ENCODE peak calls at places on chromosomes 16 and 17, in ten cellular contexts. One of them, this sample, is unnamed.
A peak's percentile ranks its signal among the peaks of the same experiment; 100 is the strongest.

GRCh38 chr17:28860363-28860808 is 5.6 kb downstream of the ERAL1 start:
- DNase-seq in T-cell: no peak
- DNase-seq in hepatic stellate cell: no peak
- DNase-seq in dermis blood vessel endothelial cell: no peak
- DNase-seq in AG10803: no peak
- DNase-seq in hypothalamus: no peak
- DNase-seq in HL-60: no peak
- DNase-seq in activated CD4-positive, alpha-beta T cell treated with anti-CD3 and anti-CD28 coated beads for 4 hours: no peak
- DNase-seq in activated T-cell treated with anti-CD3 and anti-CD28 coated beads, Interleukin-2, amount 50 U/mL, for 72 hours: no peak
- DNase-seq in dorsolateral prefrontal cortex: no peak
- DNase-seq in this sample: no peak

GRCh38 chr17:37787055-37787720 is 42.3 kb upstream of the HNF1B start:
- DNase-seq in T-cell: no peak
- DNase-seq in hepatic stellate cell: no peak
- DNase-seq in dermis blood vessel endothelial cell: no peak
- DNase-seq in AG10803: peak; percentile 36
- DNase-seq in hypothalamus: peak; percentile 13
- DNase-seq in HL-60: no peak
- DNase-seq in activated CD4-positive, alpha-beta T cell treated with anti-CD3 and anti-CD28 coated beads for 4 hours: no peak
- DNase-seq in activated T-cell treated with anti-CD3 and anti-CD28 coated beads, Interleukin-2, amount 50 U/mL, for 72 hours: no peak
- DNase-seq in dorsolateral prefrontal cortex: no peak
- DNase-seq in this sample: no peak

GRCh38 chr17:19448341-19449268 is 37.6 kb downstream of the RNF112 start:
- DNase-seq in T-cell: no peak
- DNase-seq in hepatic stellate cell: peak; percentile 84
- DNase-seq in dermis blood vessel endothelial cell: peak; percentile 88
- DNase-seq in AG10803: peak; percentile 98
- DNase-seq in hypothalamus: no peak
- DNase-seq in HL-60: no peak
- DNase-seq in activated CD4-positive, alpha-beta T cell treated with anti-CD3 and anti-CD28 coated beads for 4 hours: no peak
- DNase-seq in activated T-cell treated with anti-CD3 and anti-CD28 coated beads, Interleukin-2, amount 50 U/mL, for 72 hours: no peak
- DNase-seq in dorsolateral prefrontal cortex: no peak
- DNase-seq in this sample: no peak

GRCh38 chr17:39623356-39623950 is 3.3 kb upstream of the PPP1R1B start:
- DNase-seq in T-cell: peak; percentile 72
- DNase-seq in hepatic stellate cell: peak; percentile 86
- DNase-seq in dermis blood vessel endothelial cell: peak; percentile 83
- DNase-seq in AG10803: peak; percentile 55
- DNase-seq in hypothalamus: peak; percentile 64
- DNase-seq in HL-60: peak; percentile 81
- DNase-seq in activated CD4-positive, alpha-beta T cell treated with anti-CD3 and anti-CD28 coated beads for 4 hours: peak; percentile 76
- DNase-seq in activated T-cell treated with anti-CD3 and anti-CD28 coated beads, Interleukin-2, amount 50 U/mL, for 72 hours: peak; percentile 89
- DNase-seq in dorsolateral prefrontal cortex: peak; percentile 91
- DNase-seq in this sample: peak; percentile 89

GRCh38 chr17:57597531-57598453 is 147.3 kb downstream of the CCDC182 start:
- DNase-seq in T-cell: no peak
- DNase-seq in hepatic stellate cell: peak; percentile 84
- DNase-seq in dermis blood vessel endothelial cell: peak; percentile 82
- DNase-seq in AG10803: peak; percentile 74
- DNase-seq in hypothalamus: peak; percentile 47
- DNase-seq in HL-60: peak; percentile 50
- DNase-seq in activated CD4-positive, alpha-beta T cell treated with anti-CD3 and anti-CD28 coated beads for 4 hours: no peak
- DNase-seq in activated T-cell treated with anti-CD3 and anti-CD28 coated beads, Interleukin-2, amount 50 U/mL, for 72 hours: peak; percentile 15
- DNase-seq in dorsolateral prefrontal cortex: peak; percentile 55
- DNase-seq in this sample: peak; percentile 40

GRCh38 chr16:57801856-57802634 is at the start of gene KIFC3:
- DNase-seq in T-cell: peak; percentile 25
- DNase-seq in hepatic stellate cell: peak; percentile 77
- DNase-seq in dermis blood vessel endothelial cell: peak; percentile 90
- DNase-seq in AG10803: peak; percentile 74
- DNase-seq in hypothalamus: peak; percentile 76
- DNase-seq in HL-60: peak; percentile 39
- DNase-seq in activated CD4-positive, alpha-beta T cell treated with anti-CD3 and anti-CD28 coated beads for 4 hours: peak; percentile 80
- DNase-seq in activated T-cell treated with anti-CD3 and anti-CD28 coated beads, Interleukin-2, amount 50 U/mL, for 72 hours: peak; percentile 77
- DNase-seq in dorsolateral prefrontal cortex: peak; percentile 76
- DNase-seq in this sample: no peak

GRCh38 chr16:88070989-88071625 is 119.9 kb downstream of the BANP start:
- DNase-seq in T-cell: no peak
- DNase-seq in hepatic stellate cell: no peak
- DNase-seq in dermis blood vessel endothelial cell: no peak
- DNase-seq in AG10803: no peak
- DNase-seq in hypothalamus: no peak
- DNase-seq in HL-60: no peak
- DNase-seq in activated CD4-positive, alpha-beta T cell treated with anti-CD3 and anti-CD28 coated beads for 4 hours: no peak
- DNase-seq in activated T-cell treated with anti-CD3 and anti-CD28 coated beads, Interleukin-2, amount 50 U/mL, for 72 hours: no peak
- DNase-seq in dorsolateral prefrontal cortex: peak; percentile 5
- DNase-seq in this sample: no peak

GRCh38 chr16:79547085-79547484 is 53.5 kb downstream of the MAF start:
- DNase-seq in T-cell: no peak
- DNase-seq in hepatic stellate cell: no peak
- DNase-seq in dermis blood vessel endothelial cell: no peak
- DNase-seq in AG10803: no peak
- DNase-seq in hypothalamus: no peak
- DNase-seq in HL-60: no peak
- DNase-seq in activated CD4-positive, alpha-beta T cell treated with anti-CD3 and anti-CD28 coated beads for 4 hours: no peak
- DNase-seq in activated T-cell treated with anti-CD3 and anti-CD28 coated beads, Interleukin-2, amount 50 U/mL, for 72 hours: no peak
- DNase-seq in dorsolateral prefrontal cortex: no peak
- DNase-seq in this sample: no peak

GRCh38 chr16:29959293-29959692 is 2.6 kb upstream of the TMEM219 start:
- DNase-seq in T-cell: no peak
- DNase-seq in hepatic stellate cell: no peak
- DNase-seq in dermis blood vessel endothelial cell: no peak
- DNase-seq in AG10803: no peak
- DNase-seq in hypothalamus: no peak
- DNase-seq in HL-60: no peak
- DNase-seq in activated CD4-positive, alpha-beta T cell treated with anti-CD3 and anti-CD28 coated beads for 4 hours: no peak
- DNase-seq in activated T-cell treated with anti-CD3 and anti-CD28 coated beads, Interleukin-2, amount 50 U/mL, for 72 hours: no peak
- DNase-seq in dorsolateral prefrontal cortex: no peak
- DNase-seq in this sample: no peak

GRCh38 chr16:588639-588888 is 1.3 kb upstream of the RAB40C start:
- DNase-seq in T-cell: peak; percentile 59
- DNase-seq in hepatic stellate cell: peak; percentile 66
- DNase-seq in dermis blood vessel endothelial cell: peak; percentile 78
- DNase-seq in AG10803: peak; percentile 62
- DNase-seq in hypothalamus: no peak
- DNase-seq in HL-60: peak; percentile 51
- DNase-seq in activated CD4-positive, alpha-beta T cell treated with anti-CD3 and anti-CD28 coated beads for 4 hours: peak; percentile 64
- DNase-seq in activated T-cell treated with anti-CD3 and anti-CD28 coated beads, Interleukin-2, amount 50 U/mL, for 72 hours: peak; percentile 73
- DNase-seq in dorsolateral prefrontal cortex: no peak
- DNase-seq in this sample: peak; percentile 83

GRCh38 chr17:76370261-76370993 is 14.0 kb upstream of the SPHK1 start:
- DNase-seq in T-cell: no peak
- DNase-seq in hepatic stellate cell: peak; percentile 95
- DNase-seq in dermis blood vessel endothelial cell: peak; percentile 90
- DNase-seq in AG10803: peak; percentile 99
- DNase-seq in hypothalamus: no peak
- DNase-seq in HL-60: no peak
- DNase-seq in activated CD4-positive, alpha-beta T cell treated with anti-CD3 and anti-CD28 coated beads for 4 hours: no peak
- DNase-seq in activated T-cell treated with anti-CD3 and anti-CD28 coated beads, Interleukin-2, amount 50 U/mL, for 72 hours: no peak
- DNase-seq in dorsolateral prefrontal cortex: no peak
- DNase-seq in this sample: no peak

GRCh38 chr16:14302031-14302398 is 230.9 kb downstream of the MRTFB start:
- DNase-seq in T-cell: no peak
- DNase-seq in hepatic stellate cell: peak; percentile 82
- DNase-seq in dermis blood vessel endothelial cell: peak; percentile 66
- DNase-seq in AG10803: peak; percentile 79
- DNase-seq in hypothalamus: peak; percentile 39
- DNase-seq in HL-60: no peak
- DNase-seq in activated CD4-positive, alpha-beta T cell treated with anti-CD3 and anti-CD28 coated beads for 4 hours: no peak
- DNase-seq in activated T-cell treated with anti-CD3 and anti-CD28 coated beads, Interleukin-2, amount 50 U/mL, for 72 hours: peak; percentile 36
- DNase-seq in dorsolateral prefrontal cortex: no peak
- DNase-seq in this sample: peak; percentile 75

GRCh38 chr16:30010817-30011504 is at the start of gene DOC2A:
- DNase-seq in T-cell: peak; percentile 29
- DNase-seq in hepatic stellate cell: no peak
- DNase-seq in dermis blood vessel endothelial cell: no peak
- DNase-seq in AG10803: no peak
- DNase-seq in hypothalamus: peak; percentile 31
- DNase-seq in HL-60: peak; percentile 28
- DNase-seq in activated CD4-positive, alpha-beta T cell treated with anti-CD3 and anti-CD28 coated beads for 4 hours: peak; percentile 46
- DNase-seq in activated T-cell treated with anti-CD3 and anti-CD28 coated beads, Interleukin-2, amount 50 U/mL, for 72 hours: peak; percentile 48
- DNase-seq in dorsolateral prefrontal cortex: no peak
- DNase-seq in this sample: no peak

GRCh38 chr17:37608369-37609169 is 649 bp downstream of the SYNRG start:
- DNase-seq in T-cell: no peak
- DNase-seq in hepatic stellate cell: peak; percentile 26
- DNase-seq in dermis blood vessel endothelial cell: peak; percentile 69
- DNase-seq in AG10803: peak; percentile 31
- DNase-seq in hypothalamus: no peak
- DNase-seq in HL-60: peak; percentile 23
- DNase-seq in activated CD4-positive, alpha-beta T cell treated with anti-CD3 and anti-CD28 coated beads for 4 hours: no peak
- DNase-seq in activated T-cell treated with anti-CD3 and anti-CD28 coated beads, Interleukin-2, amount 50 U/mL, for 72 hours: no peak
- DNase-seq in dorsolateral prefrontal cortex: peak; percentile 26
- DNase-seq in this sample: peak; percentile 72

GRCh38 chr17:62987136-62987535 is 21.1 kb downstream of the TANC2 start:
- DNase-seq in T-cell: no peak
- DNase-seq in hepatic stellate cell: no peak
- DNase-seq in dermis blood vessel endothelial cell: no peak
- DNase-seq in AG10803: no peak
- DNase-seq in hypothalamus: no peak
- DNase-seq in HL-60: no peak
- DNase-seq in activated CD4-positive, alpha-beta T cell treated with anti-CD3 and anti-CD28 coated beads for 4 hours: no peak
- DNase-seq in activated T-cell treated with anti-CD3 and anti-CD28 coated beads, Interleukin-2, amount 50 U/mL, for 72 hours: no peak
- DNase-seq in dorsolateral prefrontal cortex: no peak
- DNase-seq in this sample: peak; percentile 13

GRCh38 chr17:19399750-19400450 is 11.1 kb upstream of the RNF112 start:
- DNase-seq in T-cell: no peak
- DNase-seq in hepatic stellate cell: no peak
- DNase-seq in dermis blood vessel endothelial cell: no peak
- DNase-seq in AG10803: no peak
- DNase-seq in hypothalamus: no peak
- DNase-seq in HL-60: no peak
- DNase-seq in activated CD4-positive, alpha-beta T cell treated with anti-CD3 and anti-CD28 coated beads for 4 hours: no peak
- DNase-seq in activated T-cell treated with anti-CD3 and anti-CD28 coated beads, Interleukin-2, amount 50 U/mL, for 72 hours: no peak
- DNase-seq in dorsolateral prefrontal cortex: no peak
- DNase-seq in this sample: no peak

GRCh38 chr17:1735834-1736347 is 6.8 kb upstream of the SERPINF2 start:
- DNase-seq in T-cell: no peak
- DNase-seq in hepatic stellate cell: no peak
- DNase-seq in dermis blood vessel endothelial cell: no peak
- DNase-seq in AG10803: no peak
- DNase-seq in hypothalamus: no peak
- DNase-seq in HL-60: no peak
- DNase-seq in activated CD4-positive, alpha-beta T cell treated with anti-CD3 and anti-CD28 coated beads for 4 hours: no peak
- DNase-seq in activated T-cell treated with anti-CD3 and anti-CD28 coated beads, Interleukin-2, amount 50 U/mL, for 72 hours: no peak
- DNase-seq in dorsolateral prefrontal cortex: no peak
- DNase-seq in this sample: no peak

GRCh38 chr17:56351675-56352074 is 198.4 kb downstream of the ANKFN1 start:
- DNase-seq in T-cell: no peak
- DNase-seq in hepatic stellate cell: no peak
- DNase-seq in dermis blood vessel endothelial cell: no peak
- DNase-seq in AG10803: no peak
- DNase-seq in hypothalamus: no peak
- DNase-seq in HL-60: no peak
- DNase-seq in activated CD4-positive, alpha-beta T cell treated with anti-CD3 and anti-CD28 coated beads for 4 hours: no peak
- DNase-seq in activated T-cell treated with anti-CD3 and anti-CD28 coated beads, Interleukin-2, amount 50 U/mL, for 72 hours: no peak
- DNase-seq in dorsolateral prefrontal cortex: no peak
- DNase-seq in this sample: no peak

GRCh38 chr16:19853973-19854876 is 30.4 kb downstream of the GPRC5B start:
- DNase-seq in T-cell: no peak
- DNase-seq in hepatic stellate cell: no peak
- DNase-seq in dermis blood vessel endothelial cell: no peak
- DNase-seq in AG10803: no peak
- DNase-seq in hypothalamus: no peak
- DNase-seq in HL-60: no peak
- DNase-seq in activated CD4-positive, alpha-beta T cell treated with anti-CD3 and anti-CD28 coated beads for 4 hours: no peak
- DNase-seq in activated T-cell treated with anti-CD3 and anti-CD28 coated beads, Interleukin-2, amount 50 U/mL, for 72 hours: no peak
- DNase-seq in dorsolateral prefrontal cortex: no peak
- DNase-seq in this sample: no peak

GRCh38 chr17:63699638-63700527 is at the start of gene LIMD2:
- DNase-seq in T-cell: peak; percentile 77
- DNase-seq in hepatic stellate cell: peak; percentile 68
- DNase-seq in dermis blood vessel endothelial cell: peak; percentile 61
- DNase-seq in AG10803: peak; percentile 20
- DNase-seq in hypothalamus: no peak
- DNase-seq in HL-60: peak; percentile 69
- DNase-seq in activated CD4-positive, alpha-beta T cell treated with anti-CD3 and anti-CD28 coated beads for 4 hours: peak; percentile 85
- DNase-seq in activated T-cell treated with anti-CD3 and anti-CD28 coated beads, Interleukin-2, amount 50 U/mL, for 72 hours: peak; percentile 85
- DNase-seq in dorsolateral prefrontal cortex: no peak
- DNase-seq in this sample: peak; percentile 65

GRCh38 chr16:8904018-8904430 is 21.9 kb downstream of the LITAFD start:
- DNase-seq in T-cell: no peak
- DNase-seq in hepatic stellate cell: no peak
- DNase-seq in dermis blood vessel endothelial cell: no peak
- DNase-seq in AG10803: no peak
- DNase-seq in hypothalamus: no peak
- DNase-seq in HL-60: no peak
- DNase-seq in activated CD4-positive, alpha-beta T cell treated with anti-CD3 and anti-CD28 coated beads for 4 hours: no peak
- DNase-seq in activated T-cell treated with anti-CD3 and anti-CD28 coated beads, Interleukin-2, amount 50 U/mL, for 72 hours: no peak
- DNase-seq in dorsolateral prefrontal cortex: no peak
- DNase-seq in this sample: no peak

GRCh38 chr16:78396046-78396445 is 296.6 kb downstream of the WWOX start:
- DNase-seq in T-cell: no peak
- DNase-seq in hepatic stellate cell: no peak
- DNase-seq in dermis blood vessel endothelial cell: no peak
- DNase-seq in AG10803: no peak
- DNase-seq in hypothalamus: no peak
- DNase-seq in HL-60: no peak
- DNase-seq in activated CD4-positive, alpha-beta T cell treated with anti-CD3 and anti-CD28 coated beads for 4 hours: no peak
- DNase-seq in activated T-cell treated with anti-CD3 and anti-CD28 coated beads, Interleukin-2, amount 50 U/mL, for 72 hours: no peak
- DNase-seq in dorsolateral prefrontal cortex: no peak
- DNase-seq in this sample: peak; percentile 47

GRCh38 chr17:19718041-19718612 is 1.7 kb upstream of the SLC47A2 start:
- DNase-seq in T-cell: no peak
- DNase-seq in hepatic stellate cell: no peak
- DNase-seq in dermis blood vessel endothelial cell: no peak
- DNase-seq in AG10803: no peak
- DNase-seq in hypothalamus: no peak
- DNase-seq in HL-60: no peak
- DNase-seq in activated CD4-positive, alpha-beta T cell treated with anti-CD3 and anti-CD28 coated beads for 4 hours: no peak
- DNase-seq in activated T-cell treated with anti-CD3 and anti-CD28 coated beads, Interleukin-2, amount 50 U/mL, for 72 hours: no peak
- DNase-seq in dorsolateral prefrontal cortex: no peak
- DNase-seq in this sample: no peak

GRCh38 chr16:17481741-17482140 is 11.0 kb upstream of the XYLT1 start:
- DNase-seq in T-cell: no peak
- DNase-seq in hepatic stellate cell: no peak
- DNase-seq in dermis blood vessel endothelial cell: no peak
- DNase-seq in AG10803: no peak
- DNase-seq in hypothalamus: no peak
- DNase-seq in HL-60: no peak
- DNase-seq in activated CD4-positive, alpha-beta T cell treated with anti-CD3 and anti-CD28 coated beads for 4 hours: no peak
- DNase-seq in activated T-cell treated with anti-CD3 and anti-CD28 coated beads, Interleukin-2, amount 50 U/mL, for 72 hours: no peak
- DNase-seq in dorsolateral prefrontal cortex: no peak
- DNase-seq in this sample: no peak

GRCh38 chr16:53732296-53732929 is 28.5 kb downstream of the FTO start:
- DNase-seq in T-cell: no peak
- DNase-seq in hepatic stellate cell: no peak
- DNase-seq in dermis blood vessel endothelial cell: peak; percentile 69
- DNase-seq in AG10803: peak; percentile 31
- DNase-seq in hypothalamus: no peak
- DNase-seq in HL-60: no peak
- DNase-seq in activated CD4-positive, alpha-beta T cell treated with anti-CD3 and anti-CD28 coated beads for 4 hours: no peak
- DNase-seq in activated T-cell treated with anti-CD3 and anti-CD28 coated beads, Interleukin-2, amount 50 U/mL, for 72 hours: no peak
- DNase-seq in dorsolateral prefrontal cortex: no peak
- DNase-seq in this sample: no peak

GRCh38 chr16:78735337-78735736 is 635.9 kb downstream of the WWOX start:
- DNase-seq in T-cell: no peak
- DNase-seq in hepatic stellate cell: no peak
- DNase-seq in dermis blood vessel endothelial cell: no peak
- DNase-seq in AG10803: no peak
- DNase-seq in hypothalamus: no peak
- DNase-seq in HL-60: no peak
- DNase-seq in activated CD4-positive, alpha-beta T cell treated with anti-CD3 and anti-CD28 coated beads for 4 hours: no peak
- DNase-seq in activated T-cell treated with anti-CD3 and anti-CD28 coated beads, Interleukin-2, amount 50 U/mL, for 72 hours: no peak
- DNase-seq in dorsolateral prefrontal cortex: no peak
- DNase-seq in this sample: no peak

GRCh38 chr17:1033503-1033902 is 36.6 kb downstream of the TIMM22 start:
- DNase-seq in T-cell: no peak
- DNase-seq in hepatic stellate cell: no peak
- DNase-seq in dermis blood vessel endothelial cell: no peak
- DNase-seq in AG10803: no peak
- DNase-seq in hypothalamus: no peak
- DNase-seq in HL-60: peak; percentile 70
- DNase-seq in activated CD4-positive, alpha-beta T cell treated with anti-CD3 and anti-CD28 coated beads for 4 hours: no peak
- DNase-seq in activated T-cell treated with anti-CD3 and anti-CD28 coated beads, Interleukin-2, amount 50 U/mL, for 72 hours: no peak
- DNase-seq in dorsolateral prefrontal cortex: no peak
- DNase-seq in this sample: no peak

GRCh38 chr17:79993390-79994221 is 42.1 kb downstream of the TBC1D16 start:
- DNase-seq in T-cell: no peak
- DNase-seq in hepatic stellate cell: no peak
- DNase-seq in dermis blood vessel endothelial cell: no peak
- DNase-seq in AG10803: peak; percentile 90
- DNase-seq in hypothalamus: no peak
- DNase-seq in HL-60: peak; percentile 94
- DNase-seq in activated CD4-positive, alpha-beta T cell treated with anti-CD3 and anti-CD28 coated beads for 4 hours: peak; percentile 53
- DNase-seq in activated T-cell treated with anti-CD3 and anti-CD28 coated beads, Interleukin-2, amount 50 U/mL, for 72 hours: peak; percentile 85
- DNase-seq in dorsolateral prefrontal cortex: peak; percentile 36
- DNase-seq in this sample: peak; percentile 83